ENCODE peak calls at places on chromosome 18, in eight cellular contexts. J is gastrocnemius medialis; F is activated CD8-positive, alpha-beta T cell treated with anti-CD3 and anti-CD28 coated beads, Interleukin-2, amount 10 ng/mL, durations not matched to agents 7 days and 5 days; K is activated CD8-positive, alpha-beta memory T cell treated with anti-CD3 and anti-CD28 coated beads for 1 hour; B is stomach; V is HFFc6; W is aorta; D is nephron progenitor cell. X is an unnamed sample.

GRCh38 chr18:74963820-74964446 is 245.0 kb downstream of the PTGR3 start:
- DNase-seq in J (no peak), F (no peak), K (no peak), B (peak), V (peak), W (no peak), D (peak), X (peak)

GRCh38 chr18:26268454-26268853 is 42.2 kb downstream of the TAF4B start:
- DNase-seq in J (no peak), F (no peak), K (no peak), B (no peak), V (no peak), W (no peak), D (no peak), X (no peak)

GRCh38 chr18:74342416-74343043 is 26.9 kb downstream of the C18orf63 start:
- DNase-seq in J (no peak), F (peak), K (no peak), B (peak), V (peak), W (no peak), D (peak), X (peak)

GRCh38 chr18:8707946-8708345 is 2.6 kb downstream of the MTCL1 start:
- DNase-seq in J (no peak), F (no peak), K (no peak), B (no peak), V (peak), W (no peak), D (no peak), X (no peak)

GRCh38 chr18:74804677-74805076 is 207.0 kb downstream of the ZNF407 start:
- DNase-seq in J (no peak), F (no peak), K (no peak), B (no peak), V (no peak), W (no peak), D (no peak), X (no peak)

GRCh38 chr18:79687806-79688205 is 8.2 kb downstream of the CTDP1 start:
- DNase-seq in J (no peak), F (no peak), K (no peak), B (no peak), V (no peak), W (no peak), D (no peak), X (peak)

GRCh38 chr18:45519881-45520280 is 95.4 kb upstream of the SLC14A2 start:
- DNase-seq in J (no peak), F (no peak), K (no peak), B (no peak), V (no peak), W (no peak), D (no peak), X (no peak)

GRCh38 chr18:48697441-48697840 is 158.6 kb downstream of the CTIF start:
- DNase-seq in J (no peak), F (no peak), K (no peak), B (no peak), V (no peak), W (no peak), D (no peak), X (no peak)

GRCh38 chr18:44977856-44978255 is 297.2 kb downstream of the SETBP1 start:
- DNase-seq in J (no peak), F (no peak), K (no peak), B (no peak), V (no peak), W (no peak), D (no peak), X (no peak)

GRCh38 chr18:12253517-12254136 is 534 bp upstream of the CIDEA start:
- DNase-seq in J (no peak), F (no peak), K (no peak), B (no peak), V (no peak), W (no peak), D (peak), X (no peak)

GRCh38 chr18:58451115-58451971 is 177.5 kb downstream of the ALPK2 start:
- DNase-seq in J (no peak), F (no peak), K (no peak), B (no peak), V (no peak), W (no peak), D (no peak), X (no peak)

GRCh38 chr18:55609426-55609825 is 21.4 kb upstream of the TCF4 start:
- DNase-seq in J (no peak), F (no peak), K (no peak), B (no peak), V (no peak), W (no peak), D (no peak), X (no peak)

GRCh38 chr18:46220116-46220515 is 115.9 kb downstream of the HAUS1 start:
- DNase-seq in J (no peak), F (no peak), K (no peak), B (no peak), V (peak), W (no peak), D (no peak), X (peak)

GRCh38 chr18:58298251-58299134 is 254.5 kb downstream of the NEDD4L start:
- DNase-seq in J (no peak), F (no peak), K (no peak), B (no peak), V (no peak), W (no peak), D (no peak), X (no peak)

GRCh38 chr18:79477711-79478483 is 82.2 kb downstream of the NFATC1 start:
- DNase-seq in J (no peak), F (no peak), K (no peak), B (no peak), V (no peak), W (peak), D (no peak), X (no peak)

GRCh38 chr18:45324489-45325111 is 290.7 kb upstream of the SLC14A2 start:
- DNase-seq in J (peak), F (no peak), K (no peak), B (no peak), V (no peak), W (peak), D (peak), X (peak)

GRCh38 chr18:10032331-10032979 is 118.6 kb downstream of the VAPA start:
- DNase-seq in J (no peak), F (peak), K (peak), B (peak), V (no peak), W (no peak), D (peak), X (no peak)

GRCh38 chr18:25140144-25140961 is 211.6 kb downstream of the ZNF521 start:
- DNase-seq in J (no peak), F (no peak), K (no peak), B (no peak), V (no peak), W (no peak), D (no peak), X (no peak)

GRCh38 chr18:23307567-23308295 is 145.4 kb upstream of the RIOK3 start:
- DNase-seq in J (no peak), F (peak), K (no peak), B (no peak), V (peak), W (no peak), D (no peak), X (peak)

GRCh38 chr18:57984490-57985109 is 59.4 kb upstream of the NEDD4L start:
- DNase-seq in J (no peak), F (no peak), K (no peak), B (no peak), V (no peak), W (no peak), D (no peak), X (no peak)

GRCh38 chr18:77632738-77633137 is 383.1 kb downstream of the GALR1 start:
- DNase-seq in J (no peak), F (no peak), K (no peak), B (no peak), V (no peak), W (no peak), D (no peak), X (no peak)

GRCh38 chr18:30302181-30302580 is 740.4 kb downstream of the DSC3 start:
- DNase-seq in J (no peak), F (no peak), K (no peak), B (no peak), V (no peak), W (no peak), D (no peak), X (no peak)

GRCh38 chr18:46702399-46702798 is 45.4 kb upstream of the LOXHD1 start:
- DNase-seq in J (peak), F (no peak), K (no peak), B (no peak), V (no peak), W (no peak), D (no peak), X (no peak)

GRCh38 chr18:22827216-22827615 is 105.9 kb upstream of the RBBP8 start:
- DNase-seq in J (no peak), F (no peak), K (no peak), B (no peak), V (no peak), W (no peak), D (no peak), X (peak)

GRCh38 chr18:37315935-37316334 is 249.7 kb downstream of the CELF4 start:
- DNase-seq in J (no peak), F (no peak), K (no peak), B (no peak), V (no peak), W (no peak), D (no peak), X (no peak)

GRCh38 chr18:48139427-48140347 is 209.2 kb upstream of the SMAD2 start:
- DNase-seq in J (no peak), F (no peak), K (no peak), B (peak), V (no peak), W (no peak), D (no peak), X (no peak)

GRCh38 chr18:70293166-70293565 is 4.3 kb downstream of the SOCS6 start:
- DNase-seq in J (no peak), F (no peak), K (no peak), B (no peak), V (no peak), W (no peak), D (no peak), X (no peak)

GRCh38 chr18:30675905-30676620 is 366.5 kb downstream of the DSC3 start:
- DNase-seq in J (no peak), F (no peak), K (no peak), B (no peak), V (no peak), W (no peak), D (no peak), X (no peak)

GRCh38 chr18:1663879-1664705 is 759.4 kb downstream of the ADCYAP1 start:
- DNase-seq in J (no peak), F (peak), K (no peak), B (peak), V (no peak), W (peak), D (peak), X (peak)

X was measured in fibroblast of pulmonary artery.